ENCODE peak calls at places on chromosomes 2 and 18, in nine cellular contexts. One of them, this sample, is unnamed.

GRCh38 chr2:73827018-73827417 is 1.7 kb upstream of the STAMBP start:
- DNase-seq in Caco-2: no peak
- DNase-seq in epithelial cell of esophagus: peak
- DNase-seq in coronary artery: no peak
- DNase-seq in fibroblast of villous mesenchyme: peak
- DNase-seq in IMR-90: peak
- DNase-seq in AG10803: peak
- DNase-seq in GM23338: peak
- DNase-seq in tibial artery: no peak
- DNase-seq in this sample: no peak

GRCh38 chr2:23107341-23107941 is 277.5 kb upstream of the KLHL29 start:
- DNase-seq in Caco-2: no peak
- DNase-seq in epithelial cell of esophagus: no peak
- DNase-seq in coronary artery: no peak
- DNase-seq in fibroblast of villous mesenchyme: no peak
- DNase-seq in IMR-90: no peak
- DNase-seq in AG10803: no peak
- DNase-seq in GM23338: no peak
- DNase-seq in tibial artery: no peak
- DNase-seq in this sample: no peak

GRCh38 chr2:30109856-30110255 is 37.0 kb upstream of the YPEL5 start:
- DNase-seq in Caco-2: no peak
- DNase-seq in epithelial cell of esophagus: peak
- DNase-seq in coronary artery: peak
- DNase-seq in fibroblast of villous mesenchyme: no peak
- DNase-seq in IMR-90: no peak
- DNase-seq in AG10803: no peak
- DNase-seq in GM23338: no peak
- DNase-seq in tibial artery: no peak
- DNase-seq in this sample: no peak

GRCh38 chr2:97673187-97673914 is 3.8 kb downstream of the C2orf92 start:
- DNase-seq in Caco-2: no peak
- DNase-seq in epithelial cell of esophagus: no peak
- DNase-seq in coronary artery: no peak
- DNase-seq in fibroblast of villous mesenchyme: no peak
- DNase-seq in IMR-90: peak
- DNase-seq in AG10803: no peak
- DNase-seq in GM23338: no peak
- DNase-seq in tibial artery: no peak
- DNase-seq in this sample: no peak

GRCh38 chr18:13451208-13451530 is 232.6 kb downstream of the LDLRAD4 start:
- DNase-seq in Caco-2: no peak
- DNase-seq in epithelial cell of esophagus: no peak
- DNase-seq in coronary artery: peak
- DNase-seq in fibroblast of villous mesenchyme: no peak
- DNase-seq in IMR-90: no peak
- DNase-seq in AG10803: no peak
- DNase-seq in GM23338: no peak
- DNase-seq in tibial artery: peak
- DNase-seq in this sample: no peak

GRCh38 chr2:109229094-109229675 is 100.2 kb downstream of the SH3RF3 start:
- DNase-seq in Caco-2: no peak
- DNase-seq in epithelial cell of esophagus: no peak
- DNase-seq in coronary artery: no peak
- DNase-seq in fibroblast of villous mesenchyme: no peak
- DNase-seq in IMR-90: no peak
- DNase-seq in AG10803: peak
- DNase-seq in GM23338: no peak
- DNase-seq in tibial artery: no peak
- DNase-seq in this sample: no peak

GRCh38 chr2:151999058-151999457 is 99.8 kb downstream of the CACNB4 start:
- DNase-seq in Caco-2: peak
- DNase-seq in epithelial cell of esophagus: peak
- DNase-seq in coronary artery: no peak
- DNase-seq in fibroblast of villous mesenchyme: peak
- DNase-seq in IMR-90: peak
- DNase-seq in AG10803: peak
- DNase-seq in GM23338: peak
- DNase-seq in tibial artery: no peak
- DNase-seq in this sample: no peak

GRCh38 chr2:19883971-19884720 is 17.6 kb downstream of the TTC32 start:
- DNase-seq in Caco-2: no peak
- DNase-seq in epithelial cell of esophagus: no peak
- DNase-seq in coronary artery: no peak
- DNase-seq in fibroblast of villous mesenchyme: no peak
- DNase-seq in IMR-90: no peak
- DNase-seq in AG10803: no peak
- DNase-seq in GM23338: no peak
- DNase-seq in tibial artery: no peak
- DNase-seq in this sample: no peak

GRCh38 chr2:191247381-191248057 is 2.3 kb downstream of the MYO1B start:
- DNase-seq in Caco-2: peak
- DNase-seq in epithelial cell of esophagus: peak
- DNase-seq in coronary artery: no peak
- DNase-seq in fibroblast of villous mesenchyme: peak
- DNase-seq in IMR-90: peak
- DNase-seq in AG10803: peak
- DNase-seq in GM23338: peak
- DNase-seq in tibial artery: no peak
- DNase-seq in this sample: peak

GRCh38 chr2:218806346-218806978 is 24.5 kb downstream of the CYP27A1 start:
- DNase-seq in Caco-2: no peak
- DNase-seq in epithelial cell of esophagus: peak
- DNase-seq in coronary artery: peak
- DNase-seq in fibroblast of villous mesenchyme: peak
- DNase-seq in IMR-90: peak
- DNase-seq in AG10803: peak
- DNase-seq in GM23338: peak
- DNase-seq in tibial artery: peak
- DNase-seq in this sample: peak

GRCh38 chr2:42784204-42784880 is 8.0 kb downstream of the HAAO start:
- DNase-seq in Caco-2: no peak
- DNase-seq in epithelial cell of esophagus: no peak
- DNase-seq in coronary artery: no peak
- DNase-seq in fibroblast of villous mesenchyme: no peak
- DNase-seq in IMR-90: no peak
- DNase-seq in AG10803: no peak
- DNase-seq in GM23338: no peak
- DNase-seq in tibial artery: no peak
- DNase-seq in this sample: no peak

GRCh38 chr18:3060667-3061580 is 48.0 kb upstream of the LPIN2 start:
- DNase-seq in Caco-2: no peak
- DNase-seq in epithelial cell of esophagus: no peak
- DNase-seq in coronary artery: no peak
- DNase-seq in fibroblast of villous mesenchyme: no peak
- DNase-seq in IMR-90: no peak
- DNase-seq in AG10803: no peak
- DNase-seq in GM23338: no peak
- DNase-seq in tibial artery: no peak
- DNase-seq in this sample: no peak

GRCh38 chr2:71003396-71003795 is 8.7 kb upstream of the TEX261 start:
- DNase-seq in Caco-2: no peak
- DNase-seq in epithelial cell of esophagus: no peak
- DNase-seq in coronary artery: no peak
- DNase-seq in fibroblast of villous mesenchyme: no peak
- DNase-seq in IMR-90: no peak
- DNase-seq in AG10803: no peak
- DNase-seq in GM23338: no peak
- DNase-seq in tibial artery: no peak
- DNase-seq in this sample: no peak

GRCh38 chr18:73458186-73458964 is 590.6 kb upstream of the NETO1 start:
- DNase-seq in Caco-2: no peak
- DNase-seq in epithelial cell of esophagus: peak
- DNase-seq in coronary artery: no peak
- DNase-seq in fibroblast of villous mesenchyme: peak
- DNase-seq in IMR-90: peak
- DNase-seq in AG10803: peak
- DNase-seq in GM23338: no peak
- DNase-seq in tibial artery: no peak
- DNase-seq in this sample: peak

GRCh38 chr18:9835796-9836195 is 50.0 kb upstream of the TXNDC2 start:
- DNase-seq in Caco-2: no peak
- DNase-seq in epithelial cell of esophagus: no peak
- DNase-seq in coronary artery: no peak
- DNase-seq in fibroblast of villous mesenchyme: peak
- DNase-seq in IMR-90: no peak
- DNase-seq in AG10803: peak
- DNase-seq in GM23338: no peak
- DNase-seq in tibial artery: no peak
- DNase-seq in this sample: no peak

GRCh38 chr2:69567157-69567908 is 76.2 kb downstream of the AAK1 start:
- DNase-seq in Caco-2: no peak
- DNase-seq in epithelial cell of esophagus: peak
- DNase-seq in coronary artery: no peak
- DNase-seq in fibroblast of villous mesenchyme: no peak
- DNase-seq in IMR-90: peak
- DNase-seq in AG10803: peak
- DNase-seq in GM23338: no peak
- DNase-seq in tibial artery: no peak
- DNase-seq in this sample: no peak
- TF ChIP-seq CTCF in Caco-2: no peak
- TF ChIP-seq CTCF in epithelial cell of esophagus: no peak
- TF ChIP-seq CTCF in coronary artery: no peak
- TF ChIP-seq CTCF in fibroblast of villous mesenchyme: no peak
- TF ChIP-seq CTCF in IMR-90: no peak
- TF ChIP-seq CTCF in AG10803: no peak
- TF ChIP-seq CTCF in GM23338: no peak
- TF ChIP-seq CTCF in tibial artery: no peak
- TF ChIP-seq CTCF in this sample: no peak

GRCh38 chr18:24270358-24270936 is 127.2 kb downstream of the OSBPL1A start:
- DNase-seq in Caco-2: no peak
- DNase-seq in epithelial cell of esophagus: peak
- DNase-seq in coronary artery: no peak
- DNase-seq in fibroblast of villous mesenchyme: no peak
- DNase-seq in IMR-90: peak
- DNase-seq in AG10803: no peak
- DNase-seq in GM23338: no peak
- DNase-seq in tibial artery: no peak
- DNase-seq in this sample: no peak
- H3K4me3 ChIP-seq in Caco-2: peak
- H3K4me3 ChIP-seq in epithelial cell of esophagus: peak
- H3K4me3 ChIP-seq in coronary artery: peak
- H3K4me3 ChIP-seq in fibroblast of villous mesenchyme: peak
- H3K4me3 ChIP-seq in IMR-90: peak
- H3K4me3 ChIP-seq in AG10803: peak
- H3K4me3 ChIP-seq in GM23338: peak
- H3K4me3 ChIP-seq in tibial artery: peak
- H3K4me3 ChIP-seq in this sample: peak

GRCh38 chr2:229133155-229133772 is 137.8 kb downstream of the PID1 start:
- DNase-seq in Caco-2: no peak
- DNase-seq in epithelial cell of esophagus: peak
- DNase-seq in coronary artery: no peak
- DNase-seq in fibroblast of villous mesenchyme: peak
- DNase-seq in IMR-90: peak
- DNase-seq in AG10803: peak
- DNase-seq in GM23338: peak
- DNase-seq in tibial artery: no peak
- DNase-seq in this sample: no peak
- TF ChIP-seq CTCF in Caco-2: peak
- TF ChIP-seq CTCF in epithelial cell of esophagus: peak
- TF ChIP-seq CTCF in coronary artery: peak
- TF ChIP-seq CTCF in fibroblast of villous mesenchyme: peak
- TF ChIP-seq CTCF in IMR-90: peak
- TF ChIP-seq CTCF in AG10803: peak
- TF ChIP-seq CTCF in GM23338: peak
- TF ChIP-seq CTCF in tibial artery: peak
- TF ChIP-seq CTCF in this sample: peak

DNA sequence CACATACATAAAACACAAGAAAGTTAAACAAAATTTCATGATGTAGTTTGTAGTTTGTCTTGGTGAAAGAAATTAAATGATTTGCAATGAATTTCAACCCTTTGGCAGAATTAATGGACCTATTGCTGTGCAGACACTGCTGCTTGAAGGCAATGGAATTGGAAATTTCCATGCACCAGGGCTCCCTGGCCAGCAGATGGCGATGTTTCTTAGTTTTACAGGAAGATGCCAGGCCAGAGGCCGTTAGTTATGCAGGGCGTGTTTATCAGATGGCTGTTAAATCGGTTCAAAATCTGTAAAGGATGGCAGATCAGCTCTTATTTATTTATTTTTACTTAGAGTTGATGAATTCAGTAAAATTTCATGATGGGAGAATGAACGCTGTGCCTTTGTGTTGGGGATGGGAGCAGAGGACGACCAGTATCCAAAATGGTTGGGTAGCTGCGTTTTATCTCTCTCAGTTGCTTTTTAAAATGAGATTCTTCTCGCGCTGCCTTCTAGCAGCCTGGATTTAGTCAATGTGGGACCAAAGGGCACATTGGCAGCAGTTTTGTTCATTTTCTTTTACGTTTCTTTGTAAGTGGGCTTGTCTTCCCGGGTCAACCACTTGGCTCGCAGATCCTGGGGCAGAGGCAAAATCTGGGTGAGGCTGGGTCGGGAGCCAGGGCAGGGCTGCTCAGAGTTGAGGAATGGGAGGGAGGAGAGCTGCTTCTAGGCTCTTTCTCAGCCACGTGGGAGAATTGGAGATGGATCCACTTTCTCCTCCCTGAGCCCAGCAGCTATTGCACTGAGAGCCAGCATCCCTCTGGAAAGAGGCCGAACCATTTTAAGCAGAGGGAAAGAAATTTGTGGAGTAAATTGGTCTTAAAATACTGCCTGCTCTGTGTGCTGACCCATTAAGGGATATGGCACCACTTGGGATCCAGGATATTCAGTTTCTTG is 344.0 kb downstream of the PIK3C3 start:
- DNase-seq in Caco-2: peak
- DNase-seq in epithelial cell of esophagus: peak
- DNase-seq in coronary artery: peak
- DNase-seq in fibroblast of villous mesenchyme: peak
- DNase-seq in IMR-90: peak
- DNase-seq in AG10803: peak
- DNase-seq in GM23338: peak
- DNase-seq in tibial artery: peak
- DNase-seq in this sample: peak
- H3K4me3 ChIP-seq in Caco-2: no peak
- H3K4me3 ChIP-seq in epithelial cell of esophagus: no peak
- H3K4me3 ChIP-seq in coronary artery: peak
- H3K4me3 ChIP-seq in fibroblast of villous mesenchyme: peak
- H3K4me3 ChIP-seq in IMR-90: no peak
- H3K4me3 ChIP-seq in AG10803: peak
- H3K4me3 ChIP-seq in GM23338: no peak
- H3K4me3 ChIP-seq in tibial artery: peak
- H3K4me3 ChIP-seq in this sample: peak

DNA sequence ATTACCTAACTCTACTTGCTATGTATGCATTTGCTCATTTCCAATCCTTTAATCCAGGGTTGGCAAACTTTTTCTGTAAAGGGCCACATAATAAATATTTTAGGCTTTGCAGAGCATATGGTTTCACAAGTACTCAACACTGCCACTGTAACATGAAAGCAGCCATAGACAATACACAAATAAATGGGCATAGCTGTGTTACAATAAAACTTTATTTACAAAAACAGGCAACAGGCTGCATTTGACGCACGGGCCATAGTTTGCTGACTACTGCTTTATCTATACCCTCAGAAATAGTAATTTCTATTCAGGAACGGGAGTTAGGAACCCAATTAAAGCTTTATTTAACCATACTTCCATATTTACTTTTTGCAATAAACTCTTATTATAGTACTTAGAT is 138.7 kb downstream of the DHRS9 start:
- DNase-seq in Caco-2: no peak
- DNase-seq in epithelial cell of esophagus: no peak
- DNase-seq in coronary artery: no peak
- DNase-seq in fibroblast of villous mesenchyme: no peak
- DNase-seq in IMR-90: no peak
- DNase-seq in AG10803: no peak
- DNase-seq in GM23338: no peak
- DNase-seq in tibial artery: no peak
- DNase-seq in this sample: no peak
- TF ChIP-seq CTCF in Caco-2: no peak
- TF ChIP-seq CTCF in epithelial cell of esophagus: no peak
- TF ChIP-seq CTCF in coronary artery: no peak
- TF ChIP-seq CTCF in fibroblast of villous mesenchyme: no peak
- TF ChIP-seq CTCF in IMR-90: no peak
- TF ChIP-seq CTCF in AG10803: no peak
- TF ChIP-seq CTCF in GM23338: no peak
- TF ChIP-seq CTCF in tibial artery: no peak
- TF ChIP-seq CTCF in this sample: no peak